ENCODE peak calls at places on chromosomes 5 and 9, in eight cellular contexts. M is ovary, W is thyroid gland, J is A549, K is heart left ventricle, Z is stomach, D is tibial nerve, F is transverse colon. I is an unnamed sample.
A peak's percentile ranks its signal among the peaks of the same experiment; 100 is the strongest.

GRCh38 chr5:156393980-156394379 is 67.0 kb downstream of the SGCD start:
- DNase-seq in K (no peak), J (no peak), D (no peak), F (no peak), M (no peak), Z (no peak), W (no peak), I (no peak)

GRCh38 chr5:50767588-50767987 is 101.2 kb downstream of the PARP8 start:
- DNase-seq in D (no peak), W (no peak), K (no peak), M (no peak), F (no peak), Z (no peak), J (no peak), I (no peak)

GRCh38 chr5:179418972-179419371 is 73.7 kb upstream of the ADAMTS2 start:
- DNase-seq in J (no peak), M (no peak), W (no peak), F (no peak), Z (no peak), D (no peak), K (no peak), I (no peak)

GRCh38 chr5:78359831-78360673 is at the start of gene SCAMP1:
- DNase-seq in F (peak; percentile 95), D (peak; percentile 81), M (peak; percentile 91), J (peak; percentile 91), K (peak; percentile 93), Z (peak; percentile 94), W (peak; percentile 92), I (peak; percentile 99)

GRCh38 chr9:38008168-38009034 is 60.6 kb downstream of the SHB start:
- DNase-seq in Z (peak; percentile 35), W (peak; percentile 54), K (no peak), M (no peak), D (no peak), J (peak; percentile 84), F (peak; percentile 39), I (no peak)

GRCh38 chr5:95878417-95879323 is 56.1 kb upstream of the GLRX start:
- DNase-seq in K (no peak), M (no peak), F (no peak), W (no peak), Z (no peak), D (no peak), J (no peak), I (no peak)

GRCh38 chr9:15115041-15115440 is 192.0 kb downstream of the TTC39B start:
- DNase-seq in F (no peak), J (no peak), W (no peak), M (no peak), Z (no peak), K (no peak), D (no peak), I (no peak)

GRCh38 chr5:90983148-90983547 is 400.0 kb downstream of the ARRDC3 start:
- DNase-seq in K (no peak), W (no peak), D (no peak), Z (no peak), F (no peak), M (no peak), J (peak; percentile 95), I (no peak)

GRCh38 chr5:144254552-144254951 is 83.9 kb downstream of the KCTD16 start:
- DNase-seq in M (no peak), W (no peak), D (no peak), J (no peak), K (no peak), Z (no peak), F (no peak), I (no peak)

GRCh38 chr9:134372621-134373267 is 46.5 kb downstream of the RXRA start:
- DNase-seq in K (peak; percentile 67), J (no peak), F (peak; percentile 44), D (no peak), Z (no peak), W (no peak), M (no peak), I (peak; percentile 94)

GRCh38 chr5:120682851-120683250 is 218.8 kb downstream of the PRR16 start:
- DNase-seq in J (no peak), D (no peak), W (no peak), M (no peak), Z (no peak), K (no peak), F (no peak), I (no peak)

GRCh38 chr5:143311428-143311827 is 92.1 kb downstream of the NR3C1 start:
- DNase-seq in W (no peak), J (peak; percentile 38), Z (no peak), F (no peak), M (no peak), D (no peak), K (no peak), I (no peak)

GRCh38 chr9:38026021-38026809 is 42.8 kb downstream of the SHB start:
- DNase-seq in J (peak; percentile 68), F (no peak), K (peak; percentile 51), M (peak; percentile 65), W (no peak), D (no peak), Z (no peak), I (no peak)

GRCh38 chr9:133254471-133254870 is 20.5 kb downstream of the ABO start:
- DNase-seq in D (no peak), M (no peak), J (no peak), Z (no peak), F (no peak), W (no peak), K (no peak), I (no peak)

GRCh38 chr9:133253268-133253667 is 21.7 kb downstream of the ABO start:
- DNase-seq in K (no peak), F (no peak), D (no peak), M (no peak), W (no peak), J (no peak), Z (no peak), I (no peak)

GRCh38 chr9:133251773-133252172 is 23.2 kb downstream of the ABO start:
- DNase-seq in F (no peak), W (peak; percentile 37), Z (no peak), K (no peak), D (no peak), M (no peak), J (no peak), I (no peak)

GRCh38 chr9:133250741-133251170 is 24.2 kb downstream of the ABO start:
- DNase-seq in K (no peak), J (no peak), Z (no peak), F (peak; percentile 47), D (no peak), W (peak; percentile 82), M (no peak), I (no peak)

DNA sequence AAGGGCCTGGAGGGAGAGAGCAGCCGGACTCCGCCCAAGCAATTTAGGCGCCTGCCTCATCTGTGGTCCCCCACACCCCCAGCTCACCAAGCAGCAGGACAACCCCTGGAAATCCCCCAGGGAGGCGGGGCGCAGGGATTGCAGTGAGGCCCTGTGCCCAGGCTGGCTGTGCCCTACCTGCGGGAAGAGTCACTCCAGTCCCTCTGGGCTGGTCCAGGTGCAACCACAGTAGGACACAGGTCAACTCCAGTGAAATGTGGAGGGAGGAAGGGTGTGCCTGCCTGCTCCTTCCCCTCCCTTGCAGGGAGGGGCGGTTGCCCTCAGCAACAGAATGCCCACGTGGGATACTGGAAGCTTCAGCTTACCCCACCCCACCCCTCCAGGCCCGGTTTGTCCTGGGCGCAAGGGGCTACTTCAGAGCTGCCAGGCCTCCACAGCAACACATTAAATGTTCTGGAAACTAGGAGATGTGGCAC is 22.7 kb downstream of the ABO start:
- DNase-seq in W (peak; percentile 86), D (no peak), M (peak; percentile 38), Z (peak; percentile 73), J (no peak), F (peak; percentile 91), K (no peak), I (no peak)
- H3K4me1 ChIP-seq in W (peaks cover 76% of the 10 kb centered on the region), D (no peaks in the 10 kb centered on the region), M (peaks cover 11% of the 10 kb centered on the region), Z (peaks cover 15% of the 10 kb centered on the region), J (no peaks in the 10 kb centered on the region), F (peaks cover 31% of the 10 kb centered on the region), K (no peaks in the 10 kb centered on the region), I (peaks cover 25% of the 10 kb centered on the region)

GRCh38 chr9:682633-683508 is 158.6 kb upstream of the DMRT1 start:
- DNase-seq in D (no peak), K (no peak), M (no peak), W (peak; percentile 24), Z (peak; percentile 81), F (peak; percentile 58), J (peak; percentile 49), I (no peak)

GRCh38 chr9:686381-686813 is 155.1 kb upstream of the DMRT1 start:
- DNase-seq in W (no peak), F (no peak), J (no peak), M (no peak), K (no peak), D (no peak), Z (no peak), I (no peak)

GRCh38 chr9:684950-685340 is 156.6 kb upstream of the DMRT1 start:
- DNase-seq in Z (no peak), W (no peak), M (no peak), D (no peak), J (no peak), F (no peak), K (no peak), I (no peak)

GRCh38 chr9:683509-684021 is 157.9 kb upstream of the DMRT1 start:
- DNase-seq in D (no peak), F (no peak), J (no peak), K (no peak), M (no peak), W (no peak), Z (no peak), I (no peak)

DNA sequence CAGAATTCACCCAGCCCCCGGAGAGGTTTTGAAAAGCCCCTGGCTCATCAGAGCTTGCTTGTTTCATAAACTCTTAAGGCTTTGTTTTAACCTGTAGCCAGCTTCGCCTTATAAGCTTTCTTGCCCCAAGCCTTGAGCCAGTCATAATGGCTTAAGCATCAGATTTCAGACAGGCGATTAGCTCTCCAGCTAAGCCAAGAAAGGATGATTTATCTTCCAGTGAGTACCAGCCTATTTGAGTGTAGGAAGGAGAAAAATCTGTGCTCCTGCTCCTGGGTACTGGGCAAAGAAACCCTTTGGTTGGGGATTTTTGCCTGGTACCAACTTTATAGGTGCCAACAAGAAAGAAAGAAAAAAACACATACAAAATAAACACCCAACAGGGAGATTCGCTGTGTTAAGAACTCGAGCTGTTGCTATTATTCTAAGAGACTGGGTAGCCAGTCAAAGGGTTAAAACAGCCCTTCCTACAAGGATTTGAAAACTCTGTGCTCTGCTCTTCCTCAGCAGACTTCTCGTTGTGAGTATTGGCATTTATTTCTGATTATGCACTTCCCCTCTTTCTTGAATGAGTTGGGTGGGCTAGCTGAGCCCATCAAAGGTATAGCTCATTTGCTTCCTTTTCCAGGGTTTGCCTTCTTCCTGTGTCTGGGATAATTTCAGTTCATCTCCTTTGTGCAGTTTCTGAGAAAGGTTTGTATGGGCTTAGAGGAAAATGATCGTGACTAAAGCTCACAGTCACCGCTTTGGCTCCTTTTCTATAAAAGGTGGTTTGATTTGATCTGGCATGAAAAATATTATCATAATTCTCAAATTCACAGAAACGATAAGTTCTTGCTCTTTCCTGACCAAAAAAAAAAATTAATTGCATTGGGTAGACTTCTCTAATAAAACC is 157.2 kb upstream of the DMRT1 start:
- DNase-seq in J (no peak), K (no peak), M (no peak), D (no peak), Z (no peak), W (no peak), F (no peak), I (no peak)
- TF ChIP-seq POLR2A in J (no peak), K (no peak), M (no peak), D (no peak), Z (no peak), W (no peak), F (no peak), I (no peak)

GRCh38 chr5:1005904-1006655 is 2.5 kb upstream of the NKD2 start:
- DNase-seq in F (peak; percentile 5), D (no peak), Z (no peak), J (no peak), K (peak; percentile 15), M (peak; percentile 10), W (no peak), I (peak; percentile 69)
- H3K4me1 ChIP-seq in F (peaks cover 31% of the 10 kb centered on the region), D (no peaks in the 10 kb centered on the region), Z (peaks cover 60% of the 10 kb centered on the region), J (peaks cover 28% of the 10 kb centered on the region), K (peaks cover 27% of the 10 kb centered on the region), M (peaks cover 6% of the 10 kb centered on the region), W (peaks cover 37% of the 10 kb centered on the region), I (peaks cover 11% of the 10 kb centered on the region)

GRCh38 chr5:139686356-139686918 is 38.3 kb downstream of the CXXC5 start:
- DNase-seq in M (no peak), D (no peak), K (no peak), J (no peak), F (no peak), Z (no peak), W (no peak), I (no peak)
- TF ChIP-seq POLR2A in M (no peak), D (no peak), K (no peak), J (no peak), F (no peak), Z (no peak), W (no peak), I (no peak)

I was measured in spleen.